ENCODE peak calls at places on chromosomes 3 and 15, in ten cellular contexts. One of them, this sample, is unnamed.

GRCh38 chr3:99269606-99270355 is 368.3 kb upstream of the DCBLD2 start:
- DNase-seq in H7: no peak
- DNase-seq in brain microvascular endothelial cell: no peak
- DNase-seq in MCF 10A: peak; percentile 66
- DNase-seq in iPS DF 19.7: no peak
- DNase-seq in NCI-H1092 treated with DMSO at 0.1 percent for 48 hours: no peak
- DNase-seq in AG09319: peak; percentile 40
- DNase-seq in kidney: no peak
- DNase-seq in omental fat pad: no peak
- DNase-seq in stimulated activated effector memory CD8-positive, alpha-beta T cell treated with anti-CD3 and anti-CD28 coated beads, Interleukin-12 subunit alpha, Interleukin-12 subunit beta, amount 100 ng/mL, for 72 hours: no peak
- DNase-seq in this sample: peak; percentile 67

GRCh38 chr15:91592586-91592985 is 260.9 kb upstream of the SLCO3A1 start:
- DNase-seq in stimulated activated effector memory CD8-positive, alpha-beta T cell treated with anti-CD3 and anti-CD28 coated beads, Interleukin-12 subunit alpha, Interleukin-12 subunit beta, amount 100 ng/mL, for 72 hours: no peak
- DNase-seq in kidney: no peak
- DNase-seq in H7: no peak
- DNase-seq in AG09319: no peak
- DNase-seq in NCI-H1092 treated with DMSO at 0.1 percent for 48 hours: no peak
- DNase-seq in iPS DF 19.7: no peak
- DNase-seq in omental fat pad: no peak
- DNase-seq in MCF 10A: no peak
- DNase-seq in brain microvascular endothelial cell: no peak
- DNase-seq in this sample: no peak

GRCh38 chr3:153442386-153442785 is 280.4 kb downstream of the RAP2B start:
- DNase-seq in iPS DF 19.7: no peak
- DNase-seq in NCI-H1092 treated with DMSO at 0.1 percent for 48 hours: no peak
- DNase-seq in brain microvascular endothelial cell: no peak
- DNase-seq in AG09319: no peak
- DNase-seq in H7: no peak
- DNase-seq in omental fat pad: no peak
- DNase-seq in MCF 10A: no peak
- DNase-seq in kidney: no peak
- DNase-seq in stimulated activated effector memory CD8-positive, alpha-beta T cell treated with anti-CD3 and anti-CD28 coated beads, Interleukin-12 subunit alpha, Interleukin-12 subunit beta, amount 100 ng/mL, for 72 hours: no peak
- DNase-seq in this sample: no peak

GRCh38 chr15:98067339-98067738 is 106.8 kb downstream of the ARRDC4 start:
- DNase-seq in MCF 10A: no peak
- DNase-seq in stimulated activated effector memory CD8-positive, alpha-beta T cell treated with anti-CD3 and anti-CD28 coated beads, Interleukin-12 subunit alpha, Interleukin-12 subunit beta, amount 100 ng/mL, for 72 hours: no peak
- DNase-seq in omental fat pad: no peak
- DNase-seq in AG09319: peak; percentile 40
- DNase-seq in H7: no peak
- DNase-seq in iPS DF 19.7: no peak
- DNase-seq in kidney: no peak
- DNase-seq in brain microvascular endothelial cell: no peak
- DNase-seq in NCI-H1092 treated with DMSO at 0.1 percent for 48 hours: no peak
- DNase-seq in this sample: no peak

GRCh38 chr3:10434938-10435336 is 70.4 kb downstream of the ATP2B2 start:
- DNase-seq in omental fat pad: no peak
- DNase-seq in brain microvascular endothelial cell: no peak
- DNase-seq in stimulated activated effector memory CD8-positive, alpha-beta T cell treated with anti-CD3 and anti-CD28 coated beads, Interleukin-12 subunit alpha, Interleukin-12 subunit beta, amount 100 ng/mL, for 72 hours: no peak
- DNase-seq in AG09319: no peak
- DNase-seq in NCI-H1092 treated with DMSO at 0.1 percent for 48 hours: no peak
- DNase-seq in iPS DF 19.7: no peak
- DNase-seq in H7: no peak
- DNase-seq in MCF 10A: no peak
- DNase-seq in kidney: peak; percentile 20
- DNase-seq in this sample: no peak

GRCh38 chr15:31483924-31484368 is 157.3 kb downstream of the KLF13 start:
- DNase-seq in MCF 10A: no peak
- DNase-seq in iPS DF 19.7: no peak
- DNase-seq in NCI-H1092 treated with DMSO at 0.1 percent for 48 hours: no peak
- DNase-seq in brain microvascular endothelial cell: no peak
- DNase-seq in AG09319: no peak
- DNase-seq in omental fat pad: no peak
- DNase-seq in kidney: no peak
- DNase-seq in stimulated activated effector memory CD8-positive, alpha-beta T cell treated with anti-CD3 and anti-CD28 coated beads, Interleukin-12 subunit alpha, Interleukin-12 subunit beta, amount 100 ng/mL, for 72 hours: no peak
- DNase-seq in H7: peak; percentile 82
- DNase-seq in this sample: no peak

GRCh38 chr3:128372707-128373533 is 93.8 kb downstream of the DNAJB8 start:
- DNase-seq in iPS DF 19.7: no peak
- DNase-seq in brain microvascular endothelial cell: no peak
- DNase-seq in kidney: no peak
- DNase-seq in AG09319: no peak
- DNase-seq in stimulated activated effector memory CD8-positive, alpha-beta T cell treated with anti-CD3 and anti-CD28 coated beads, Interleukin-12 subunit alpha, Interleukin-12 subunit beta, amount 100 ng/mL, for 72 hours: no peak
- DNase-seq in omental fat pad: no peak
- DNase-seq in MCF 10A: no peak
- DNase-seq in H7: no peak
- DNase-seq in NCI-H1092 treated with DMSO at 0.1 percent for 48 hours: no peak
- DNase-seq in this sample: no peak

GRCh38 chr3:112763258-112763657 is 83.4 kb downstream of the CD200R1L start:
- DNase-seq in NCI-H1092 treated with DMSO at 0.1 percent for 48 hours: no peak
- DNase-seq in kidney: no peak
- DNase-seq in H7: no peak
- DNase-seq in brain microvascular endothelial cell: no peak
- DNase-seq in AG09319: no peak
- DNase-seq in stimulated activated effector memory CD8-positive, alpha-beta T cell treated with anti-CD3 and anti-CD28 coated beads, Interleukin-12 subunit alpha, Interleukin-12 subunit beta, amount 100 ng/mL, for 72 hours: no peak
- DNase-seq in iPS DF 19.7: no peak
- DNase-seq in omental fat pad: no peak
- DNase-seq in MCF 10A: no peak
- DNase-seq in this sample: no peak

GRCh38 chr3:71702131-71703024 is 22.8 kb downstream of the EIF4E3 start:
- DNase-seq in H7: no peak
- DNase-seq in AG09319: no peak
- DNase-seq in MCF 10A: peak; percentile 37
- DNase-seq in kidney: no peak
- DNase-seq in omental fat pad: no peak
- DNase-seq in stimulated activated effector memory CD8-positive, alpha-beta T cell treated with anti-CD3 and anti-CD28 coated beads, Interleukin-12 subunit alpha, Interleukin-12 subunit beta, amount 100 ng/mL, for 72 hours: no peak
- DNase-seq in brain microvascular endothelial cell: no peak
- DNase-seq in iPS DF 19.7: no peak
- DNase-seq in NCI-H1092 treated with DMSO at 0.1 percent for 48 hours: no peak
- DNase-seq in this sample: no peak

GRCh38 chr3:46209053-46209452 is 940 bp upstream of the CCR1 start:
- DNase-seq in kidney: no peak
- DNase-seq in omental fat pad: no peak
- DNase-seq in MCF 10A: no peak
- DNase-seq in AG09319: no peak
- DNase-seq in H7: no peak
- DNase-seq in stimulated activated effector memory CD8-positive, alpha-beta T cell treated with anti-CD3 and anti-CD28 coated beads, Interleukin-12 subunit alpha, Interleukin-12 subunit beta, amount 100 ng/mL, for 72 hours: no peak
- DNase-seq in iPS DF 19.7: no peak
- DNase-seq in NCI-H1092 treated with DMSO at 0.1 percent for 48 hours: no peak
- DNase-seq in brain microvascular endothelial cell: no peak
- DNase-seq in this sample: no peak

GRCh38 chr15:50192926-50193595 is 11.1 kb downstream of the SLC27A2 start:
- DNase-seq in AG09319: no peak
- DNase-seq in stimulated activated effector memory CD8-positive, alpha-beta T cell treated with anti-CD3 and anti-CD28 coated beads, Interleukin-12 subunit alpha, Interleukin-12 subunit beta, amount 100 ng/mL, for 72 hours: no peak
- DNase-seq in MCF 10A: peak; percentile 73
- DNase-seq in omental fat pad: no peak
- DNase-seq in iPS DF 19.7: no peak
- DNase-seq in NCI-H1092 treated with DMSO at 0.1 percent for 48 hours: no peak
- DNase-seq in kidney: no peak
- DNase-seq in H7: no peak
- DNase-seq in brain microvascular endothelial cell: no peak
- DNase-seq in this sample: no peak

GRCh38 chr3:65746848-65747247 is 291.9 kb downstream of the MAGI1 start:
- DNase-seq in AG09319: no peak
- DNase-seq in MCF 10A: no peak
- DNase-seq in stimulated activated effector memory CD8-positive, alpha-beta T cell treated with anti-CD3 and anti-CD28 coated beads, Interleukin-12 subunit alpha, Interleukin-12 subunit beta, amount 100 ng/mL, for 72 hours: no peak
- DNase-seq in NCI-H1092 treated with DMSO at 0.1 percent for 48 hours: no peak
- DNase-seq in kidney: no peak
- DNase-seq in iPS DF 19.7: no peak
- DNase-seq in brain microvascular endothelial cell: no peak
- DNase-seq in H7: no peak
- DNase-seq in omental fat pad: no peak
- DNase-seq in this sample: no peak

GRCh38 chr15:66852064-66852905 is 150.2 kb downstream of the SMAD6 start:
- DNase-seq in brain microvascular endothelial cell: no peak
- DNase-seq in AG09319: no peak
- DNase-seq in MCF 10A: no peak
- DNase-seq in H7: no peak
- DNase-seq in kidney: no peak
- DNase-seq in iPS DF 19.7: no peak
- DNase-seq in NCI-H1092 treated with DMSO at 0.1 percent for 48 hours: no peak
- DNase-seq in stimulated activated effector memory CD8-positive, alpha-beta T cell treated with anti-CD3 and anti-CD28 coated beads, Interleukin-12 subunit alpha, Interleukin-12 subunit beta, amount 100 ng/mL, for 72 hours: no peak
- DNase-seq in omental fat pad: no peak
- DNase-seq in this sample: no peak

GRCh38 chr15:28912422-28912821 is 26.6 kb downstream of the APBA2 start:
- DNase-seq in iPS DF 19.7: no peak
- DNase-seq in kidney: no peak
- DNase-seq in MCF 10A: no peak
- DNase-seq in H7: no peak
- DNase-seq in AG09319: no peak
- DNase-seq in stimulated activated effector memory CD8-positive, alpha-beta T cell treated with anti-CD3 and anti-CD28 coated beads, Interleukin-12 subunit alpha, Interleukin-12 subunit beta, amount 100 ng/mL, for 72 hours: no peak
- DNase-seq in brain microvascular endothelial cell: no peak
- DNase-seq in omental fat pad: no peak
- DNase-seq in NCI-H1092 treated with DMSO at 0.1 percent for 48 hours: no peak
- DNase-seq in this sample: no peak

GRCh38 chr3:185733980-185734724 is 90.7 kb downstream of the IGF2BP2 start:
- DNase-seq in brain microvascular endothelial cell: peak; percentile 83
- DNase-seq in omental fat pad: no peak
- DNase-seq in NCI-H1092 treated with DMSO at 0.1 percent for 48 hours: peak; percentile 63
- DNase-seq in kidney: no peak
- DNase-seq in AG09319: peak; percentile 64
- DNase-seq in H7: peak; percentile 79
- DNase-seq in stimulated activated effector memory CD8-positive, alpha-beta T cell treated with anti-CD3 and anti-CD28 coated beads, Interleukin-12 subunit alpha, Interleukin-12 subunit beta, amount 100 ng/mL, for 72 hours: no peak
- DNase-seq in iPS DF 19.7: peak; percentile 72
- DNase-seq in MCF 10A: peak; percentile 93
- DNase-seq in this sample: no peak

GRCh38 chr15:95468820-95469219 is 861.7 kb upstream of the NR2F2 start:
- DNase-seq in kidney: peak; percentile 62
- DNase-seq in stimulated activated effector memory CD8-positive, alpha-beta T cell treated with anti-CD3 and anti-CD28 coated beads, Interleukin-12 subunit alpha, Interleukin-12 subunit beta, amount 100 ng/mL, for 72 hours: no peak
- DNase-seq in MCF 10A: no peak
- DNase-seq in H7: peak; percentile 8
- DNase-seq in omental fat pad: no peak
- DNase-seq in iPS DF 19.7: no peak
- DNase-seq in brain microvascular endothelial cell: no peak
- DNase-seq in NCI-H1092 treated with DMSO at 0.1 percent for 48 hours: no peak
- DNase-seq in AG09319: no peak
- DNase-seq in this sample: no peak

GRCh38 chr3:107366766-107367165 is 10.5 kb upstream of the CCDC54 start:
- DNase-seq in MCF 10A: peak; percentile 20
- DNase-seq in stimulated activated effector memory CD8-positive, alpha-beta T cell treated with anti-CD3 and anti-CD28 coated beads, Interleukin-12 subunit alpha, Interleukin-12 subunit beta, amount 100 ng/mL, for 72 hours: no peak
- DNase-seq in NCI-H1092 treated with DMSO at 0.1 percent for 48 hours: no peak
- DNase-seq in iPS DF 19.7: peak; percentile 80
- DNase-seq in kidney: no peak
- DNase-seq in omental fat pad: no peak
- DNase-seq in brain microvascular endothelial cell: peak; percentile 18
- DNase-seq in H7: peak; percentile 33
- DNase-seq in AG09319: no peak
- DNase-seq in this sample: no peak

GRCh38 chr3:175885196-175885766 is 1026.1 kb downstream of the NAALADL2 start:
- DNase-seq in AG09319: no peak
- DNase-seq in H7: no peak
- DNase-seq in omental fat pad: no peak
- DNase-seq in iPS DF 19.7: no peak
- DNase-seq in brain microvascular endothelial cell: no peak
- DNase-seq in stimulated activated effector memory CD8-positive, alpha-beta T cell treated with anti-CD3 and anti-CD28 coated beads, Interleukin-12 subunit alpha, Interleukin-12 subunit beta, amount 100 ng/mL, for 72 hours: no peak
- DNase-seq in MCF 10A: no peak
- DNase-seq in NCI-H1092 treated with DMSO at 0.1 percent for 48 hours: no peak
- DNase-seq in kidney: no peak
- DNase-seq in this sample: no peak

GRCh38 chr3:150158974-150159625 is 188.4 kb upstream of the PFN2 start:
- DNase-seq in AG09319: no peak
- DNase-seq in NCI-H1092 treated with DMSO at 0.1 percent for 48 hours: peak; percentile 15
- DNase-seq in MCF 10A: no peak
- DNase-seq in H7: no peak
- DNase-seq in stimulated activated effector memory CD8-positive, alpha-beta T cell treated with anti-CD3 and anti-CD28 coated beads, Interleukin-12 subunit alpha, Interleukin-12 subunit beta, amount 100 ng/mL, for 72 hours: no peak
- DNase-seq in omental fat pad: no peak
- DNase-seq in iPS DF 19.7: no peak
- DNase-seq in kidney: no peak
- DNase-seq in brain microvascular endothelial cell: no peak
- DNase-seq in this sample: no peak

GRCh38 chr3:72123908-72124441 is 339.0 kb upstream of the PROK2 start:
- DNase-seq in brain microvascular endothelial cell: peak; percentile 90
- DNase-seq in kidney: no peak
- DNase-seq in AG09319: peak; percentile 20
- DNase-seq in NCI-H1092 treated with DMSO at 0.1 percent for 48 hours: no peak
- DNase-seq in H7: no peak
- DNase-seq in iPS DF 19.7: no peak
- DNase-seq in MCF 10A: peak; percentile 100
- DNase-seq in omental fat pad: no peak
- DNase-seq in stimulated activated effector memory CD8-positive, alpha-beta T cell treated with anti-CD3 and anti-CD28 coated beads, Interleukin-12 subunit alpha, Interleukin-12 subunit beta, amount 100 ng/mL, for 72 hours: no peak
- DNase-seq in this sample: peak; percentile 89

GRCh38 chr15:89917442-89918085 is 4.8 kb upstream of the ARPIN start:
- DNase-seq in MCF 10A: peak; percentile 84
- DNase-seq in kidney: no peak
- DNase-seq in H7: no peak
- DNase-seq in brain microvascular endothelial cell: no peak
- DNase-seq in stimulated activated effector memory CD8-positive, alpha-beta T cell treated with anti-CD3 and anti-CD28 coated beads, Interleukin-12 subunit alpha, Interleukin-12 subunit beta, amount 100 ng/mL, for 72 hours: no peak
- DNase-seq in iPS DF 19.7: no peak
- DNase-seq in AG09319: no peak
- DNase-seq in omental fat pad: no peak
- DNase-seq in NCI-H1092 treated with DMSO at 0.1 percent for 48 hours: no peak
- DNase-seq in this sample: no peak

GRCh38 chr3:17806876-17807275 is 64.4 kb upstream of the TBC1D5 start:
- DNase-seq in iPS DF 19.7: no peak
- DNase-seq in NCI-H1092 treated with DMSO at 0.1 percent for 48 hours: no peak
- DNase-seq in AG09319: no peak
- DNase-seq in kidney: no peak
- DNase-seq in stimulated activated effector memory CD8-positive, alpha-beta T cell treated with anti-CD3 and anti-CD28 coated beads, Interleukin-12 subunit alpha, Interleukin-12 subunit beta, amount 100 ng/mL, for 72 hours: no peak
- DNase-seq in H7: no peak
- DNase-seq in brain microvascular endothelial cell: no peak
- DNase-seq in omental fat pad: no peak
- DNase-seq in MCF 10A: no peak
- DNase-seq in this sample: no peak

GRCh38 chr3:18758047-18758704 is 333.0 kb upstream of the SATB1 start:
- DNase-seq in iPS DF 19.7: peak; percentile 78
- DNase-seq in brain microvascular endothelial cell: no peak
- DNase-seq in kidney: no peak
- DNase-seq in omental fat pad: no peak
- DNase-seq in AG09319: no peak
- DNase-seq in NCI-H1092 treated with DMSO at 0.1 percent for 48 hours: peak; percentile 66
- DNase-seq in stimulated activated effector memory CD8-positive, alpha-beta T cell treated with anti-CD3 and anti-CD28 coated beads, Interleukin-12 subunit alpha, Interleukin-12 subunit beta, amount 100 ng/mL, for 72 hours: peak; percentile 20
- DNase-seq in H7: peak; percentile 1
- DNase-seq in MCF 10A: peak; percentile 80
- DNase-seq in this sample: peak; percentile 31

GRCh38 chr3:181756645-181757044 is 44.9 kb downstream of the SOX2 start:
- DNase-seq in kidney: no peak
- DNase-seq in brain microvascular endothelial cell: no peak
- DNase-seq in MCF 10A: no peak
- DNase-seq in stimulated activated effector memory CD8-positive, alpha-beta T cell treated with anti-CD3 and anti-CD28 coated beads, Interleukin-12 subunit alpha, Interleukin-12 subunit beta, amount 100 ng/mL, for 72 hours: no peak
- DNase-seq in omental fat pad: no peak
- DNase-seq in NCI-H1092 treated with DMSO at 0.1 percent for 48 hours: no peak
- DNase-seq in H7: peak; percentile 52
- DNase-seq in iPS DF 19.7: peak; percentile 65
- DNase-seq in AG09319: no peak
- DNase-seq in this sample: no peak

GRCh38 chr3:66393486-66394260 is 107.1 kb downstream of the LRIG1 start:
- DNase-seq in NCI-H1092 treated with DMSO at 0.1 percent for 48 hours: no peak
- DNase-seq in stimulated activated effector memory CD8-positive, alpha-beta T cell treated with anti-CD3 and anti-CD28 coated beads, Interleukin-12 subunit alpha, Interleukin-12 subunit beta, amount 100 ng/mL, for 72 hours: peak; percentile 17
- DNase-seq in brain microvascular endothelial cell: peak; percentile 43
- DNase-seq in MCF 10A: no peak
- DNase-seq in kidney: no peak
- DNase-seq in H7: no peak
- DNase-seq in iPS DF 19.7: no peak
- DNase-seq in omental fat pad: no peak
- DNase-seq in AG09319: peak; percentile 59
- DNase-seq in this sample: no peak

GRCh38 chr3:111712294-111713180 is 117.4 kb upstream of the ZBED2 start:
- DNase-seq in AG09319: no peak
- DNase-seq in kidney: peak; percentile 70
- DNase-seq in stimulated activated effector memory CD8-positive, alpha-beta T cell treated with anti-CD3 and anti-CD28 coated beads, Interleukin-12 subunit alpha, Interleukin-12 subunit beta, amount 100 ng/mL, for 72 hours: no peak
- DNase-seq in MCF 10A: peak; percentile 68
- DNase-seq in iPS DF 19.7: no peak
- DNase-seq in H7: no peak
- DNase-seq in omental fat pad: no peak
- DNase-seq in NCI-H1092 treated with DMSO at 0.1 percent for 48 hours: no peak
- DNase-seq in brain microvascular endothelial cell: no peak
- DNase-seq in this sample: no peak

GRCh38 chr3:10867384-10867783 is 51.4 kb downstream of the SLC6A11 start:
- DNase-seq in kidney: no peak
- DNase-seq in NCI-H1092 treated with DMSO at 0.1 percent for 48 hours: no peak
- DNase-seq in brain microvascular endothelial cell: peak; percentile 15
- DNase-seq in omental fat pad: no peak
- DNase-seq in stimulated activated effector memory CD8-positive, alpha-beta T cell treated with anti-CD3 and anti-CD28 coated beads, Interleukin-12 subunit alpha, Interleukin-12 subunit beta, amount 100 ng/mL, for 72 hours: no peak
- DNase-seq in H7: peak; percentile 59
- DNase-seq in AG09319: no peak
- DNase-seq in MCF 10A: peak; percentile 57
- DNase-seq in iPS DF 19.7: no peak
- DNase-seq in this sample: no peak

GRCh38 chr3:183378008-183378407 is 50.4 kb downstream of the MCF2L2 start:
- DNase-seq in brain microvascular endothelial cell: no peak
- DNase-seq in H7: no peak
- DNase-seq in AG09319: no peak
- DNase-seq in stimulated activated effector memory CD8-positive, alpha-beta T cell treated with anti-CD3 and anti-CD28 coated beads, Interleukin-12 subunit alpha, Interleukin-12 subunit beta, amount 100 ng/mL, for 72 hours: no peak
- DNase-seq in iPS DF 19.7: no peak
- DNase-seq in MCF 10A: no peak
- DNase-seq in omental fat pad: no peak
- DNase-seq in NCI-H1092 treated with DMSO at 0.1 percent for 48 hours: peak; percentile 46
- DNase-seq in kidney: no peak
- DNase-seq in this sample: no peak